ENCODE peak calls at places on chromosomes 11 and 22, in nine cellular contexts. T, B, R, J, Q, S, O, U and I are unnamed samples.

GRCh38 chr11:23124996-23125395 is 264.7 kb upstream of the CCDC179 start:
- DNase-seq in U (no peak), S (no peak), J (no peak), B (no peak), R (no peak), Q (no peak), T (no peak), O (no peak), I (no peak)

GRCh38 chr11:90414221-90414620 is 191.4 kb upstream of the CHORDC1 start:
- DNase-seq in U (no peak), S (no peak), T (no peak), R (no peak), O (no peak), B (no peak), J (no peak), Q (no peak), I (no peak)

GRCh38 chr11:30876656-30877371 is 290.7 kb upstream of the MPPED2 start:
- DNase-seq in U (peak), S (no peak), T (no peak), R (no peak), O (no peak), B (no peak), Q (no peak), J (no peak), I (no peak)

GRCh38 chr11:36469063-36469462 is 41.0 kb downstream of the TRAF6 start:
- DNase-seq in B (peak), J (no peak), O (no peak), T (no peak), R (no peak), U (no peak), Q (peak), S (no peak), I (no peak)

GRCh38 chr22:33105501-33105911 is 47.3 kb upstream of the SYN3 start:
- DNase-seq in J (no peak), T (peak), O (no peak), U (peak), Q (no peak), S (no peak), B (peak), R (no peak), I (no peak)

GRCh38 chr11:86459682-86460460 is 85.2 kb downstream of the CCDC81 start:
- DNase-seq in B (no peak), R (no peak), O (no peak), Q (no peak), J (no peak), T (peak), S (peak), U (peak), I (peak)

GRCh38 chr22:45104313-45104712 is 59.4 kb upstream of the NUP50 start:
- DNase-seq in B (no peak), T (no peak), R (no peak), S (no peak), Q (no peak), U (no peak), J (no peak), O (no peak), I (no peak)

GRCh38 chr11:44351898-44352498 is 42.1 kb upstream of the ALX4 start:
- DNase-seq in J (no peak), T (no peak), O (no peak), B (no peak), S (no peak), R (no peak), Q (no peak), U (no peak), I (no peak)

GRCh38 chr22:32926600-32926999 is 125.1 kb downstream of the TIMP3 start:
- DNase-seq in O (no peak), R (no peak), Q (peak), S (no peak), B (peak), J (no peak), U (peak), T (peak), I (peak)

GRCh38 chr11:89491141-89491690 is at the start of gene NOX4:
- DNase-seq in U (peak), S (peak), O (no peak), J (peak), B (peak), R (peak), T (peak), Q (peak), I (no peak)

GRCh38 chr11:95506777-95507176 is 275.8 kb upstream of the SESN3 start:
- DNase-seq in O (no peak), R (no peak), S (no peak), J (no peak), T (no peak), U (peak), B (no peak), Q (no peak), I (no peak)

GRCh38 chr11:86673872-86674750 is 1.7 kb upstream of the ME3 start:
- DNase-seq in U (no peak), S (no peak), J (no peak), B (no peak), T (no peak), O (peak), R (no peak), Q (no peak), I (no peak)

GRCh38 chr11:123943738-123944137 is at the start of gene OR6T1:
- DNase-seq in J (no peak), R (no peak), B (no peak), O (no peak), Q (no peak), U (no peak), S (no peak), T (no peak), I (no peak)

GRCh38 chr22:26229910-26230309 is 60.6 kb downstream of the SEZ6L start:
- DNase-seq in R (no peak), O (no peak), T (no peak), Q (no peak), S (no peak), J (no peak), B (no peak), U (no peak), I (no peak)

GRCh38 chr22:28983788-28984441 is 77.7 kb downstream of the C22orf31 start:
- DNase-seq in O (no peak), J (no peak), R (no peak), U (peak), T (no peak), Q (no peak), B (no peak), S (no peak), I (no peak)

GRCh38 chr22:26667140-26667539 is 9.8 kb downstream of the MIAT start:
- DNase-seq in S (no peak), O (no peak), U (no peak), B (no peak), T (no peak), R (no peak), Q (no peak), J (no peak), I (no peak)

GRCh38 chr11:65014146-65014960 is at the start of gene ARL2:
- DNase-seq in U (no peak), J (peak), R (no peak), Q (no peak), T (no peak), S (no peak), O (no peak), B (no peak), I (no peak)

DNA sequence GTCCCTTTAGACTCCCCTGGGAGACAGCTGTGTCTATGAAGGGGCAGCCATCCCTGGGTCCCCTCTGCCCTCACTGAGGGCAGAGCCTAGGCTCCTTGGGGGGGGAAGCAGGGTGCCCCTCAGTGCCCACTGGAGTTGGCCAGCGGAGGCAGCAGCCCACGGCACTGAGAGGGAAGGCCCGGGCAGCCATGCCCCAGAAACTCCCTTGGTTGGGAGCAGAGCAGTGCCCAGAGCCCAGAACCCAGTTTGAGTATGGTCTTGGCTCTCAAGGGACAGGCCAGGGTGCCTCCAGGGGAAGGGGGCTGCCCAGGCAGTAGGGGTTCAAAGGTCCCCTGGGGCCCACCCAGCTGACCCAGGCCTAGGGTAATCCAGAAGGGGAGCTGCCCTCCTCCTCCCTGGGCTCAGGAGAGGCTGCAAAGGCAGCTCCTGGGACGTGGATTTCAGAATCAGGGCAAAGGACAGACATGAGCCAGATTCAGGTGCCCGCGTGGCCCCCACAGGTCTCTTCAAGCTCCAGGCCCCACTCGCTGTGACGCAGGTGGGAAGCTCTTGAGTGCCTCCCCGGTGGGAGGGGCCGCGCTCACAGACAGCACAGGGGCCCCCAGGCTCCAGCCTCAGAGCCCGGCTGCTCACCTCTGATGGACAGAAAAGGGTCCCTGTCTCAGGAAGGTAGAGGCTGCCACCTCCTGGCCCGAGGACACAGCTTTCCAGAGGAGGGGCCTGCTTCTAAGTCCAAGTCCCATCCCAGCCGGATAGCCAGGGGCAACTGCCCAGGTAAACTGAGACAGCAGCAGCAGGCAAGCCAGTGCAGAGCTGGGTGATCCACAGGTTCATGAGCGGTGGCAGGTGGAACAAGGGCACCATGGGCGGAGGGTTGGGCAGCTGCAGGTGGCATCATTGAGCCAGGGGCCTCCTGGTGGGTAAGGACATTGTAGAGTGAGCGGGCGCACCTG is 2.6 kb downstream of the C11orf21 start:
- DNase-seq in J (peak), Q (peak), S (no peak), B (peak), O (peak), R (peak), U (no peak), T (no peak), I (peak)
- TF ChIP-seq CTCF in J (no peak), Q (no peak), S (no peak), B (peak), O (peak), R (no peak), U (peak), T (peak), I (peak)

GRCh38 chr11:27719575-27719925 is 19.3 kb upstream of the BDNF start:
- DNase-seq in B (no peak), R (no peak), U (no peak), S (no peak), O (no peak), Q (no peak), J (no peak), T (no peak), I (no peak)

GRCh38 chr11:27721505-27722116 is 21.4 kb upstream of the BDNF start:
- DNase-seq in R (no peak), B (no peak), Q (no peak), J (no peak), S (no peak), U (no peak), O (no peak), T (no peak), I (peak)

GRCh38 chr11:27722117-27722844 is 22.0 kb upstream of the BDNF start:
- DNase-seq in B (peak), J (no peak), O (peak), R (no peak), S (no peak), T (peak), U (peak), Q (peak), I (peak)

GRCh38 chr11:27718853-27719574 is 18.8 kb upstream of the BDNF start:
- DNase-seq in S (no peak), R (no peak), O (peak), Q (peak), B (peak), T (peak), J (no peak), U (peak), I (peak)

GRCh38 chr11:27720277-27720830 is 20.1 kb upstream of the BDNF start:
- DNase-seq in J (no peak), U (peak), T (peak), O (peak), R (no peak), Q (peak), S (no peak), B (peak), I (peak)
- TF ChIP-seq CTCF in J (no peak), U (peak), T (peak), O (no peak), R (no peak), Q (peak), S (no peak), B (peak), I (no peak)

DNA sequence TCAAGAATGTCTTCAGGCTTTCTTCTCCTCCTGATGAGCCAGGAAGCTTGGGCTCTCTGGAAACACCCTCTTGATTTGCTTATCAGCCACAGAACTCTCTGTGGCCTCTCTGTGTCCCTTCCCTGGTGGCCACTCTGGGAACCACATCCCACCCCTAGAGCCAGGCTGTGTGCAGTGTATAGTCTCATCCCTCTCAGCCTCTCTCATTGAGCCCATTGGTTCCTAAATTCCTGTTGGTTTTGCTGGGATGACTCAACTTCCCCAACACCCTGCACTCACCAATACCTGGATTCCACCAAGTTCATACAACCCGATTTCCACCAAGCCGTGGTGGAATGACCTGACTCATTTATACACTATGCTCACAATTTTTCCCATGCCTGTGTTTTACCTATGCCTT is 5.2 kb downstream of the IRAG1 start:
- DNase-seq in O (no peak), Q (no peak), B (no peak), U (no peak), T (peak), J (no peak), S (no peak), R (no peak), I (peak)
- TF ChIP-seq CTCF in O (peak), Q (peak), B (peak), U (peak), T (peak), J (no peak), S (peak), R (no peak), I (no peak)

DNA sequence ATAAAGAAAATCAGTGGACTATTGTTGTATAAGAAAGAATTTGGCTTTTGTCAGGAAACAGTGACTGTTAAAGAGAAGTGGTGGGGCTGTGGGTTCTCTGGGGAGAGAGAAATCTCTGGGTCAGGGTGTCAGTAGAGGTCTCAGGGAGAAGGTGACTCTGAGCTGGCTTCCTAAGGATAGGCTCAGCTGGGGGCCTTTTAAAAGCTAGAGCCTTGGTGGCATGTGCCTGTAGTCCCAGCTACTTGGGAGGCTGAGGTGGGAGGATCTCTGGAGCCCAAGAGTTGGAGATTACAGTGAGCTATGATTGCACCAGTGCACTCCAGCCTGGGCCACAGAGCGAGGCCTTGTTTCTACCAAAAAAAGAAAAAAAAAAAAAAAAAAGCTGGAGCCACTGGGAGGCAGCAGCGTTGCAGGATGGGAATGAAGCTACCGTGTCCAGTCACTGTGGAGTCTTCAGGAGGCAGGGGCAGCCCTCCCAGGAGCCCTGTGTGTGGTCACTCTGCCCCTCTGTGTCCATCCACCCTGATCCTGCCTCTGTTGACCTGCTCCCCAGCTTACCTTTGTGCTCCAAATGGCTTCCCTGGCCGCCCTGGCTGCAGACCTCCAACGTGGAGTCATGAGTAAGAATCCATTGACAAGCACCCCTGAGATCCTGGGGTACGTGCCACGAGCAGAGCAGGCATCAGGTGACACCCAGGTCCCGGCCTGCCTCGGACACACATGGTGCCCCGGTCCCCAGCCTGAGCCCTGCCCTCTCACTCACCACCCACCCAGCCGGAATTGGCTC is 5.4 kb upstream of the MIF start:
- DNase-seq in U (peak), O (no peak), B (no peak), S (no peak), T (peak), R (no peak), J (no peak), Q (no peak), I (no peak)
- TF ChIP-seq CTCF in U (peak), O (no peak), B (no peak), S (no peak), T (peak), R (no peak), J (no peak), Q (no peak), I (no peak)

DNA sequence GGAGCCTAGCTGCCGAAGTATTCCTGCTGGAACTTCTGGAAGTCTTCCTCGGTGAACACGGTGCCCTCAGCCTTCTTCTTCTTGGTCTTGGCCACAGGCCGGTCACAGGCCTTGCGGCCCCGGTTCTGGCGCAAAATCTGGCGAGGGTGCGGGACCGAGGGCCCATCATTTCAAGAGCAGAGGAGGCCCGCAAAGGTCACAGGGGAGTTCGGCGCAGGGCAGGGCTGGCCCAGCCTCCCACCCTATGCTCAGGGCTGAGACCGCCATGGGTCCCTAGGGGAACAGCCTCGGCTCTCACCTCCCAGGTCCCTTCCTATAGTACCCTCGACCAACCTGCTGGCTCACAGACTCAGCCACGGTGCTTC is 3.1 kb downstream of the RPS19BP1 start:
- DNase-seq in J (no peak), U (no peak), S (no peak), R (no peak), T (no peak), B (no peak), Q (no peak), O (no peak), I (no peak)
- TF ChIP-seq CTCF in J (no peak), U (no peak), S (no peak), R (no peak), T (no peak), B (no peak), Q (peak), O (no peak), I (no peak)

GRCh38 chr11:68018730-68019190 is 8.6 kb downstream of the ALDH3B1 start:
- DNase-seq in B (no peak), Q (no peak), J (no peak), O (no peak), T (no peak), R (no peak), S (no peak), U (no peak), I (no peak)

GRCh38 chr11:68019486-68019885 is 9.4 kb downstream of the ALDH3B1 start:
- DNase-seq in Q (no peak), T (no peak), J (no peak), R (no peak), U (no peak), B (no peak), O (no peak), S (no peak), I (no peak)

GRCh38 chr11:68022531-68022930 is 8.0 kb upstream of the NDUFS8 start:
- DNase-seq in U (no peak), R (no peak), Q (no peak), B (no peak), J (no peak), S (no peak), T (no peak), O (no peak), I (no peak)

GRCh38 chr11:68020575-68020974 is 9.9 kb upstream of the NDUFS8 start:
- DNase-seq in J (no peak), O (no peak), S (no peak), R (no peak), B (no peak), T (peak), U (no peak), Q (peak), I (peak)

GRCh38 chr11:68021167-68021787 is 9.2 kb upstream of the NDUFS8 start:
- DNase-seq in Q (no peak), S (no peak), J (peak), O (peak), T (no peak), R (no peak), B (no peak), U (no peak), I (peak)
- TF ChIP-seq CTCF in Q (no peak), S (no peak), J (no peak), O (peak), T (peak), R (peak), B (peak), U (peak), I (peak)

GRCh38 chr11:3138178-3139085 is 26.7 kb downstream of the OSBPL5 start:
- DNase-seq in J (no peak), Q (no peak), R (peak), O (no peak), S (no peak), T (no peak), U (no peak), B (peak), I (no peak)
- TF ChIP-seq CTCF in J (no peak), Q (no peak), R (no peak), O (no peak), S (no peak), T (no peak), U (no peak), B (no peak), I (no peak)

DNA sequence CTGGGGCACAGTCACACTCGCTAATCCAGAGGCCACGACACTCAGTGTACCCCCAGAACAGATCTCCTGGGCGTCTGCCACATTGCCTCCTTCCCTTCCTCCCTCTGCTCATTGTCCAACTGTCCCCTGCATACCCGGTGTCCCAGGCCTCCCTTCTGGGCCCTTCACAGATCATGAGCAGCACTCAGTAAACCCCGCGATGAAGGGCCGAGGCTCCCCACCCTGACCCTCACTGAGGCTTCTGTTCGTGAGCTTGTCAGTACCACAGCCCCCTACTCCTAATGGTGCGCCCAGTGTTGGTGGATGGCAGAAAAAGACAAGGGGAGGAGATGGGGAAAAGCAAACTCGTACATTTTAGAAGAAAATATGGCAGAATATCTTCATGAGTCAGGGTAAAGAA is 12.6 kb downstream of the RSPH14 start:
- DNase-seq in O (no peak), B (no peak), Q (no peak), T (no peak), J (no peak), R (no peak), S (no peak), U (no peak), I (no peak)
- TF ChIP-seq CTCF in O (no peak), B (no peak), Q (no peak), T (no peak), J (no peak), R (no peak), S (no peak), U (no peak), I (no peak)

GRCh38 chr11:102806296-102806695 is 8.3 kb upstream of the MMP1 start:
- DNase-seq in J (no peak), Q (no peak), S (no peak), R (no peak), U (peak), B (no peak), T (peak), O (no peak), I (no peak)

GRCh38 chr11:102812188-102812587 is 14.2 kb upstream of the MMP1 start:
- DNase-seq in U (no peak), B (no peak), S (no peak), Q (no peak), R (no peak), T (no peak), J (no peak), O (no peak), I (no peak)

GRCh38 chr11:102807921-102808320 is 10.0 kb upstream of the MMP1 start:
- DNase-seq in R (no peak), T (peak), S (no peak), B (peak), O (no peak), J (no peak), U (no peak), Q (peak), I (peak)

GRCh38 chr11:102813484-102813883 is 15.5 kb upstream of the MMP1 start:
- DNase-seq in O (no peak), Q (no peak), T (no peak), J (no peak), R (no peak), S (no peak), B (no peak), U (no peak), I (no peak)

GRCh38 chr11:102810943-102811528 is 13.1 kb upstream of the MMP1 start:
- DNase-seq in T (peak), U (peak), J (no peak), B (no peak), Q (no peak), O (no peak), R (no peak), S (no peak), I (no peak)
- TF ChIP-seq CTCF in T (peak), U (peak), J (no peak), B (peak), Q (no peak), O (peak), R (no peak), S (no peak), I (peak)